ENCODE peak calls at places on chromosomes 11 and 22, in four cellular contexts. M is adrenal gland, B is fibroblast of pulmonary artery, F is activated B cell treated with CpG ODN at 0.5 μM for 24 hours. L is an unnamed sample.

GRCh38 chr11:125171974-125172373 is 7.4 kb downstream of the PKNOX2 start:
- DNase-seq in M (no peak), B (no peak), F (no peak), L (no peak)

GRCh38 chr11:67436459-67437081 is 912 bp downstream of the PTPRCAP start:
- DNase-seq in M (no peak), B (no peak), F (peak; percentile 65), L (no peak)

GRCh38 chr11:108237058-108237481 is 14.2 kb downstream of the ATM start:
- DNase-seq in M (no peak), B (no peak), F (no peak), L (no peak)

GRCh38 chr11:32418836-32419235 is 16.5 kb downstream of the WT1 start:
- DNase-seq in M (no peak), B (no peak), F (no peak), L (no peak)

GRCh38 chr22:25900880-25901279 is 158.9 kb downstream of the MYO18B start:
- DNase-seq in M (no peak), B (no peak), F (no peak), L (no peak)

GRCh38 chr22:27063381-27063780 is 406.0 kb downstream of the MIAT start:
- DNase-seq in M (no peak), B (no peak), F (no peak), L (no peak)

GRCh38 chr11:40445391-40445790 is 1014.1 kb downstream of the LRRC4C start:
- DNase-seq in M (no peak), B (no peak), F (no peak), L (no peak)

GRCh38 chr11:134505125-134505524 is 93.1 kb upstream of the B3GAT1 start:
- DNase-seq in M (no peak), B (no peak), F (no peak), L (no peak)

GRCh38 chr11:61919113-61919840 is 1.9 kb upstream of the RAB3IL1 start:
- DNase-seq in M (peak; percentile 31), B (no peak), F (no peak), L (no peak)

GRCh38 chr11:89495951-89496350 is 4.8 kb upstream of the NOX4 start:
- DNase-seq in M (no peak), B (peak; percentile 88), F (no peak), L (no peak)

GRCh38 chr11:47750725-47751124 is 16.4 kb downstream of the FNBP4 start:
- DNase-seq in M (no peak), B (no peak), F (no peak), L (no peak)

GRCh38 chr11:2092956-2093412 is 46.2 kb downstream of the IGF2 start:
- DNase-seq in M (no peak), B (peak; percentile 36), F (no peak), L (no peak)

GRCh38 chr11:85845052-85845631 is 10.0 kb upstream of the CCDC83 start:
- DNase-seq in M (no peak), B (peak; percentile 33), F (no peak), L (no peak)

GRCh38 chr11:85844439-85845051 is 10.6 kb upstream of the CCDC83 start:
- DNase-seq in M (no peak), B (peak; percentile 32), F (no peak), L (no peak)

GRCh38 chr11:85847436-85847835 is 7.7 kb upstream of the CCDC83 start:
- DNase-seq in M (no peak), B (no peak), F (no peak), L (no peak)

GRCh38 chr11:85848556-85848955 is 6.6 kb upstream of the CCDC83 start:
- DNase-seq in M (no peak), B (no peak), F (no peak), L (no peak)

DNA sequence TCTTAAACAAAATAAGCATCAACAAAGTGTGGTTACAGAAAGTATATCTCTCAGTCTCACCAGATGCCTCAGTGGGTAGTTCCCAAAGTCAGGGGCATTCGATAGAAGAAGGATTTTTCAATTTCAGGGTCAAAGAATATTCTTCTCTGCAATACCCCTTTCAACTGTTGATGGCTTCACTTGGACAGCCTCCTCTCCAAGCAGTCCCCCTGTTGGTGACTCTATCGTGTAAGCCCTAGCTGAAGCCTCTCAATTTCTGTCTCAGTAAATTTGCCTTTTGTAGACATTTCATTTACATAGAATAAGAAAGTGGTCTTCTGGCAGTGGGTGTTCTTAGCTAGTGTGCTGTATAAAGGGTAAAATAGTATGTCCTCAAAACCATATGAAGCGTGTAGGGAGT is 11.3 kb upstream of the CCDC83 start:
- DNase-seq in M (no peak), B (no peak), F (no peak), L (no peak)
- TF ChIP-seq CTCF in M (no peak), B (no peak), F (no peak), L (no peak)

GRCh38 chr22:43515902-43516301 is 104.1 kb downstream of the MPPED1 start:
- DNase-seq in M (no peak), B (no peak), F (no peak), L (peak; percentile 15)
- TF ChIP-seq CTCF in M (no peak), B (no peak), F (no peak), L (no peak)

DNA sequence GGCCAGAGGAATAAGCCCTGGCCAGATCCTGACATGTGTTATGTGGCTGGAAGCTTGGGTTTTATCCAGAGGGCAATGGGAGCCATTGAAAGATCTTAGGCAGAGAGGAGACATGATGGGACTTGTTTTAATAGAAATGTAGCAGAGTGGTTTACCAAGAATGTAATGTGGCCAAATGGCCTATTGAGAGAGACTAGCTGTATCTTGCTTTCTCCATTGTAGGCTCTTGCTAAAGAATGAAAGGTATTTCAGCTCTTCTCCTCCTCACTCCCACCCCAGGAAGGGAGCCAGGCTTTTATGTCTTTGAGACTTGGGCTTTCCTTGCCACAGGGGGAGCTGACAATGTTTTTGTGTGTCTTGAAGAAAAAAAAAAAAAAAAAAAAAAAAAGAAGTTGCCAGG is 82.3 kb downstream of the TRIM29 start:
- DNase-seq in M (no peak), B (peak; percentile 8), F (no peak), L (no peak)
- TF ChIP-seq CTCF in M (no peak), B (no peak), F (no peak), L (no peak)

GRCh38 chr11:95089620-95090542 is at the start of gene ENDOD1:
- DNase-seq in M (peak; percentile 76), B (peak; percentile 84), F (peak; percentile 88), L (peak; percentile 77)
- TF ChIP-seq CTCF in M (no peak), B (no peak), F (no peak), L (no peak)

L was measured in endothelial cell.